ENCODE peak calls at places on chromosomes 11 and 22, in five cellular contexts. One of them, this sample, is unnamed. For H3K36me3, the result is how much of the 10 kb centered on the place peaks cover.

GRCh38 chr11:64165482-64165841 is 451 bp downstream of the MACROD1 start:
- DNase-seq in tibial nerve: no peak
- DNase-seq in transverse colon: peak
- DNase-seq in ovary: peak
- DNase-seq in HepG2: no peak
- DNase-seq in this sample: no peak

GRCh38 chr11:78209478-78209877 is 20.8 kb downstream of the USP35 start:
- DNase-seq in tibial nerve: no peak
- DNase-seq in transverse colon: no peak
- DNase-seq in ovary: no peak
- DNase-seq in HepG2: no peak
- DNase-seq in this sample: peak

GRCh38 chr11:17529814-17530162 is 14.4 kb downstream of the USH1C start:
- DNase-seq in tibial nerve: peak
- DNase-seq in transverse colon: no peak
- DNase-seq in ovary: no peak
- DNase-seq in HepG2: no peak
- DNase-seq in this sample: no peak

GRCh38 chr11:44609028-44609782 is 43.7 kb downstream of the CD82 start:
- DNase-seq in tibial nerve: no peak
- DNase-seq in transverse colon: peak
- DNase-seq in ovary: no peak
- DNase-seq in HepG2: no peak
- DNase-seq in this sample: no peak

GRCh38 chr11:122178795-122179194 is 62.8 kb upstream of the BLID start:
- DNase-seq in tibial nerve: no peak
- DNase-seq in transverse colon: no peak
- DNase-seq in ovary: no peak
- DNase-seq in HepG2: no peak
- DNase-seq in this sample: no peak

GRCh38 chr11:12784987-12785386 is 110.8 kb downstream of the TEAD1 start:
- DNase-seq in tibial nerve: no peak
- DNase-seq in transverse colon: no peak
- DNase-seq in ovary: no peak
- DNase-seq in HepG2: no peak
- DNase-seq in this sample: no peak

GRCh38 chr11:94194712-94195111 is 66.1 kb downstream of the PANX1 start:
- DNase-seq in tibial nerve: no peak
- DNase-seq in transverse colon: no peak
- DNase-seq in ovary: no peak
- DNase-seq in HepG2: no peak
- DNase-seq in this sample: no peak

GRCh38 chr11:66542362-66542761 is 3.5 kb downstream of the ZDHHC24 start:
- DNase-seq in tibial nerve: no peak
- DNase-seq in transverse colon: no peak
- DNase-seq in ovary: no peak
- DNase-seq in HepG2: no peak
- DNase-seq in this sample: no peak

GRCh38 chr11:74072721-74073120 is 63.8 kb upstream of the UCP3 start:
- DNase-seq in tibial nerve: no peak
- DNase-seq in transverse colon: no peak
- DNase-seq in ovary: no peak
- DNase-seq in HepG2: no peak
- DNase-seq in this sample: no peak

GRCh38 chr11:64833198-64833502 is 11.3 kb downstream of the CDC42BPG start:
- DNase-seq in tibial nerve: no peak
- DNase-seq in transverse colon: no peak
- DNase-seq in ovary: no peak
- DNase-seq in HepG2: no peak
- DNase-seq in this sample: no peak

GRCh38 chr11:34926101-34926830 is 9.8 kb downstream of the PDHX start:
- DNase-seq in tibial nerve: peak
- DNase-seq in transverse colon: no peak
- DNase-seq in ovary: no peak
- DNase-seq in HepG2: peak
- DNase-seq in this sample: no peak

GRCh38 chr11:87150936-87151335 is 113.2 kb downstream of the TMEM135 start:
- DNase-seq in tibial nerve: no peak
- DNase-seq in transverse colon: no peak
- DNase-seq in ovary: no peak
- DNase-seq in HepG2: no peak
- DNase-seq in this sample: no peak

GRCh38 chr11:131186629-131187075 is 183.8 kb upstream of the NTM start:
- DNase-seq in tibial nerve: no peak
- DNase-seq in transverse colon: no peak
- DNase-seq in ovary: no peak
- DNase-seq in HepG2: no peak
- DNase-seq in this sample: no peak

GRCh38 chr11:107675902-107676301 is 36.0 kb downstream of the SLN start:
- DNase-seq in tibial nerve: no peak
- DNase-seq in transverse colon: no peak
- DNase-seq in ovary: no peak
- DNase-seq in HepG2: no peak
- DNase-seq in this sample: no peak

GRCh38 chr11:41659990-41660389 is 200.5 kb upstream of the LRRC4C start:
- DNase-seq in tibial nerve: no peak
- DNase-seq in transverse colon: no peak
- DNase-seq in ovary: no peak
- DNase-seq in HepG2: no peak
- DNase-seq in this sample: no peak

GRCh38 chr11:69636870-69637600 is 3.9 kb upstream of the CCND1 start:
- DNase-seq in tibial nerve: no peak
- DNase-seq in transverse colon: no peak
- DNase-seq in ovary: no peak
- DNase-seq in HepG2: no peak
- DNase-seq in this sample: no peak

GRCh38 chr11:44631831-44632230 is 66.4 kb downstream of the CD82 start:
- DNase-seq in tibial nerve: no peak
- DNase-seq in transverse colon: no peak
- DNase-seq in ovary: no peak
- DNase-seq in HepG2: no peak
- DNase-seq in this sample: peak

GRCh38 chr11:58957922-58958321 is 18.6 kb downstream of the GLYATL1 start:
- DNase-seq in tibial nerve: no peak
- DNase-seq in transverse colon: no peak
- DNase-seq in ovary: no peak
- DNase-seq in HepG2: no peak
- DNase-seq in this sample: no peak

GRCh38 chr11:57399221-57399620 is 8.8 kb upstream of the PRG2 start:
- DNase-seq in tibial nerve: no peak
- DNase-seq in transverse colon: no peak
- DNase-seq in ovary: no peak
- DNase-seq in HepG2: no peak
- DNase-seq in this sample: no peak

GRCh38 chr11:8018742-8019631 is 31.9 kb downstream of the EIF3F start:
- DNase-seq in tibial nerve: peak
- DNase-seq in transverse colon: peak
- DNase-seq in ovary: peak
- DNase-seq in HepG2: peak
- DNase-seq in this sample: peak

GRCh38 chr11:116078101-116078561 is 573.9 kb upstream of the CADM1 start:
- DNase-seq in tibial nerve: no peak
- DNase-seq in transverse colon: no peak
- DNase-seq in ovary: no peak
- DNase-seq in HepG2: peak
- DNase-seq in this sample: no peak

GRCh38 chr11:88631497-88631896 is 294.0 kb upstream of the CTSC start:
- DNase-seq in tibial nerve: no peak
- DNase-seq in transverse colon: no peak
- DNase-seq in ovary: no peak
- DNase-seq in HepG2: no peak
- DNase-seq in this sample: no peak

GRCh38 chr11:7098235-7098832 is 9.5 kb downstream of the RBMXL2 start:
- DNase-seq in tibial nerve: peak
- DNase-seq in transverse colon: no peak
- DNase-seq in ovary: no peak
- DNase-seq in HepG2: peak
- DNase-seq in this sample: no peak

GRCh38 chr11:66892926-66893325 is 36.1 kb downstream of the LRFN4 start:
- DNase-seq in tibial nerve: no peak
- DNase-seq in transverse colon: no peak
- DNase-seq in ovary: no peak
- DNase-seq in HepG2: no peak
- DNase-seq in this sample: no peak

GRCh38 chr11:123457187-123457770 is 27.2 kb downstream of the GRAMD1B start:
- DNase-seq in tibial nerve: peak
- DNase-seq in transverse colon: peak
- DNase-seq in ovary: peak
- DNase-seq in HepG2: no peak
- DNase-seq in this sample: peak

GRCh38 chr11:73875840-73876239 is 806 bp downstream of the COA4 start:
- DNase-seq in tibial nerve: no peak
- DNase-seq in transverse colon: no peak
- DNase-seq in ovary: no peak
- DNase-seq in HepG2: no peak
- DNase-seq in this sample: no peak

GRCh38 chr11:93000511-93001476 is 31.3 kb downstream of the MTNR1B start:
- DNase-seq in tibial nerve: no peak
- DNase-seq in transverse colon: no peak
- DNase-seq in ovary: no peak
- DNase-seq in HepG2: peak
- DNase-seq in this sample: no peak

GRCh38 chr22:19085233-19086043 is 36.8 kb downstream of the DGCR2 start:
- DNase-seq in tibial nerve: no peak
- DNase-seq in transverse colon: no peak
- DNase-seq in ovary: no peak
- DNase-seq in HepG2: peak
- DNase-seq in this sample: peak

GRCh38 chr11:60982184-60982583 is 10.7 kb downstream of the CD6 start:
- DNase-seq in tibial nerve: no peak
- DNase-seq in transverse colon: no peak
- DNase-seq in ovary: no peak
- DNase-seq in HepG2: no peak
- DNase-seq in this sample: no peak

GRCh38 chr22:49657275-49657973 is 170.2 kb downstream of the BRD1 start:
- DNase-seq in tibial nerve: peak
- DNase-seq in transverse colon: peak
- DNase-seq in ovary: peak
- DNase-seq in HepG2: no peak
- DNase-seq in this sample: peak

GRCh38 chr11:69828971-69829344 is 9.7 kb upstream of the FGF3 start:
- DNase-seq in tibial nerve: no peak
- DNase-seq in transverse colon: peak
- DNase-seq in ovary: no peak
- DNase-seq in HepG2: no peak
- DNase-seq in this sample: no peak

GRCh38 chr11:99327527-99327926 is 306.8 kb downstream of the CNTN5 start:
- DNase-seq in tibial nerve: no peak
- DNase-seq in transverse colon: no peak
- DNase-seq in ovary: no peak
- DNase-seq in HepG2: no peak
- DNase-seq in this sample: no peak
- TF ChIP-seq EP300 in tibial nerve: no peak
- TF ChIP-seq EP300 in transverse colon: no peak
- TF ChIP-seq EP300 in ovary: no peak
- TF ChIP-seq EP300 in HepG2: no peak
- TF ChIP-seq EP300 in this sample: no peak

GRCh38 chr22:41876675-41877074 is 38.2 kb downstream of the SHISA8 start:
- DNase-seq in tibial nerve: no peak
- DNase-seq in transverse colon: no peak
- DNase-seq in ovary: no peak
- DNase-seq in HepG2: no peak
- DNase-seq in this sample: no peak

GRCh38 chr22:41874090-41874489 is 40.8 kb downstream of the SHISA8 start:
- DNase-seq in tibial nerve: no peak
- DNase-seq in transverse colon: no peak
- DNase-seq in ovary: no peak
- DNase-seq in HepG2: no peak
- DNase-seq in this sample: no peak

GRCh38 chr22:41875531-41876242 is 39.2 kb downstream of the SHISA8 start:
- DNase-seq in tibial nerve: no peak
- DNase-seq in transverse colon: no peak
- DNase-seq in ovary: no peak
- DNase-seq in HepG2: no peak
- DNase-seq in this sample: no peak

GRCh38 chr22:41873391-41873790 is 40.5 kb downstream of the SREBF2 start:
- DNase-seq in tibial nerve: no peak
- DNase-seq in transverse colon: no peak
- DNase-seq in ovary: no peak
- DNase-seq in HepG2: no peak
- DNase-seq in this sample: no peak

GRCh38 chr22:41876275-41876674 is 38.6 kb downstream of the SHISA8 start:
- DNase-seq in tibial nerve: no peak
- DNase-seq in transverse colon: no peak
- DNase-seq in ovary: no peak
- DNase-seq in HepG2: no peak
- DNase-seq in this sample: no peak
- H3K36me3 ChIP-seq in tibial nerve: under half
- H3K36me3 ChIP-seq in transverse colon: under half
- H3K36me3 ChIP-seq in ovary: under half
- H3K36me3 ChIP-seq in HepG2: under half
- H3K36me3 ChIP-seq in this sample: half or more

GRCh38 chr11:46364056-46364455 is 16.8 kb downstream of the DGKZ start:
- DNase-seq in tibial nerve: no peak
- DNase-seq in transverse colon: no peak
- DNase-seq in ovary: no peak
- DNase-seq in HepG2: no peak
- DNase-seq in this sample: no peak

GRCh38 chr11:46362146-46363030 is 15.1 kb downstream of the DGKZ start:
- DNase-seq in tibial nerve: no peak
- DNase-seq in transverse colon: no peak
- DNase-seq in ovary: no peak
- DNase-seq in HepG2: no peak
- DNase-seq in this sample: no peak

GRCh38 chr11:46363455-46363920 is 16.2 kb downstream of the DGKZ start:
- DNase-seq in tibial nerve: no peak
- DNase-seq in transverse colon: no peak
- DNase-seq in ovary: no peak
- DNase-seq in HepG2: no peak
- DNase-seq in this sample: no peak

GRCh38 chr11:46361283-46362145 is 14.3 kb downstream of the DGKZ start:
- DNase-seq in tibial nerve: no peak
- DNase-seq in transverse colon: peak
- DNase-seq in ovary: no peak
- DNase-seq in HepG2: no peak
- DNase-seq in this sample: peak

GRCh38 chr11:46363031-46363407 is 15.8 kb downstream of the DGKZ start:
- DNase-seq in tibial nerve: peak
- DNase-seq in transverse colon: no peak
- DNase-seq in ovary: no peak
- DNase-seq in HepG2: no peak
- DNase-seq in this sample: no peak
- H3K27ac ChIP-seq in tibial nerve: peak
- H3K27ac ChIP-seq in transverse colon: peak
- H3K27ac ChIP-seq in ovary: no peak
- H3K27ac ChIP-seq in HepG2: no peak
- H3K27ac ChIP-seq in this sample: peak

DNA sequence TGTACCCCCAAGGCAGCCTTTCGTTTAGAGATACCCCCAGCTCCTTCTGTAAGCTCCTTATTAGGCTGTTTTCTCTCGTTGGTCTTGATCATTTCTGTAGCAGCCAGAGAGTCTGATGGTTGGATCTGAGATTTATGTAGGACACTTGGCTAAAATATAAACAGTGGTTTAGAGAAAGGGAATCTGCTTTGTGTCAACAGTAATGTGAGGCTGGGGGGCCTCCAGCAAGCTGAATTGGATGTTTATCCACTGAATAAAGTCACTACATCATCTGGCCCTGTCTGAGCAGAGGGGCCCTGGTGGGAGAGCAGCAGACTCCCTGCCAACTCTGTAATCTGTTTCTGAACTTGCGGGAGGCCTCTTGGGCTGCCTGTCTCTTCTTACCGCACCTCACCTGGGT is 328.5 kb upstream of the PLET1 start:
- DNase-seq in tibial nerve: no peak
- DNase-seq in transverse colon: no peak
- DNase-seq in ovary: no peak
- DNase-seq in HepG2: no peak
- DNase-seq in this sample: no peak
- TF ChIP-seq EP300 in tibial nerve: no peak
- TF ChIP-seq EP300 in transverse colon: no peak
- TF ChIP-seq EP300 in ovary: no peak
- TF ChIP-seq EP300 in HepG2: no peak
- TF ChIP-seq EP300 in this sample: no peak